ENCODE peak calls at places on chromosomes 7 and 10, in four cellular contexts. One of them, this sample, is unnamed.

GRCh38 chr10:24513155-24513554 is 210.5 kb downstream of the ARHGAP21 start:
- DNase-seq in Peyer's patch: no peak
- DNase-seq in astrocyte: peak; percentile 13
- DNase-seq in cardiac muscle cell: no peak
- DNase-seq in this sample: no peak

GRCh38 chr10:86872757-86873156 is 84.7 kb downstream of the MMRN2 start:
- DNase-seq in Peyer's patch: no peak
- DNase-seq in cardiac muscle cell: no peak
- DNase-seq in astrocyte: no peak
- DNase-seq in this sample: peak; percentile 59

GRCh38 chr10:78464856-78465221 is 431.2 kb downstream of the RPS24 start:
- DNase-seq in cardiac muscle cell: no peak
- DNase-seq in Peyer's patch: no peak
- DNase-seq in astrocyte: no peak
- DNase-seq in this sample: no peak

GRCh38 chr10:50248598-50248997 is 2.7 kb downstream of the ASAH2 start:
- DNase-seq in astrocyte: no peak
- DNase-seq in Peyer's patch: no peak
- DNase-seq in cardiac muscle cell: no peak
- DNase-seq in this sample: no peak

GRCh38 chr7:156610130-156610529 is 30.4 kb upstream of the RNF32 start:
- DNase-seq in astrocyte: no peak
- DNase-seq in Peyer's patch: no peak
- DNase-seq in cardiac muscle cell: no peak
- DNase-seq in this sample: no peak

GRCh38 chr7:77811895-77812685 is 13.5 kb downstream of the PHTF2 start:
- DNase-seq in Peyer's patch: no peak
- DNase-seq in cardiac muscle cell: no peak
- DNase-seq in astrocyte: peak; percentile 94
- DNase-seq in this sample: no peak

GRCh38 chr7:20952891-20953290 is 166.2 kb upstream of the SP8 start:
- DNase-seq in astrocyte: no peak
- DNase-seq in Peyer's patch: no peak
- DNase-seq in cardiac muscle cell: no peak
- DNase-seq in this sample: no peak

GRCh38 chr10:35574924-35575352 is 30.2 kb upstream of the GJD4 start:
- DNase-seq in astrocyte: peak; percentile 96
- DNase-seq in cardiac muscle cell: no peak
- DNase-seq in Peyer's patch: no peak
- DNase-seq in this sample: no peak

GRCh38 chr7:39746162-39746782 is 122.9 kb downstream of the RALA start:
- DNase-seq in Peyer's patch: peak; percentile 57
- DNase-seq in astrocyte: peak; percentile 55
- DNase-seq in cardiac muscle cell: peak; percentile 76
- DNase-seq in this sample: no peak

GRCh38 chr10:13613519-13613918 is 26.8 kb downstream of the PRPF18 start:
- DNase-seq in Peyer's patch: no peak
- DNase-seq in astrocyte: peak; percentile 37
- DNase-seq in cardiac muscle cell: peak; percentile 20
- DNase-seq in this sample: no peak

GRCh38 chr10:34339816-34340553 is 475.1 kb downstream of the PARD3 start:
- DNase-seq in Peyer's patch: no peak
- DNase-seq in cardiac muscle cell: no peak
- DNase-seq in astrocyte: no peak
- DNase-seq in this sample: no peak

GRCh38 chr7:13872751-13873150 is 116.7 kb downstream of the ETV1 start:
- DNase-seq in astrocyte: no peak
- DNase-seq in Peyer's patch: no peak
- DNase-seq in cardiac muscle cell: no peak
- DNase-seq in this sample: no peak

GRCh38 chr7:66631471-66631870 is 2.8 kb downstream of the KCTD7 start:
- DNase-seq in cardiac muscle cell: no peak
- DNase-seq in astrocyte: peak; percentile 39
- DNase-seq in Peyer's patch: peak; percentile 23
- DNase-seq in this sample: no peak

GRCh38 chr7:104790440-104790839 is 223.6 kb upstream of the KMT2E start:
- DNase-seq in astrocyte: no peak
- DNase-seq in cardiac muscle cell: no peak
- DNase-seq in Peyer's patch: no peak
- DNase-seq in this sample: no peak

GRCh38 chr7:157073335-157073734 is 62.9 kb upstream of the MNX1 start:
- DNase-seq in cardiac muscle cell: no peak
- DNase-seq in astrocyte: no peak
- DNase-seq in Peyer's patch: no peak
- DNase-seq in this sample: no peak

GRCh38 chr7:80095545-80095944 is 39.1 kb upstream of the GNAI1 start:
- DNase-seq in astrocyte: no peak
- DNase-seq in Peyer's patch: no peak
- DNase-seq in cardiac muscle cell: no peak
- DNase-seq in this sample: no peak

GRCh38 chr7:101126651-101127459 is at the start of gene SERPINE1:
- DNase-seq in astrocyte: peak; percentile 100
- DNase-seq in Peyer's patch: peak; percentile 62
- DNase-seq in cardiac muscle cell: peak; percentile 69
- DNase-seq in this sample: peak; percentile 80

GRCh38 chr7:20598479-20599419 is 16.7 kb upstream of the ABCB5 start:
- DNase-seq in astrocyte: peak; percentile 54
- DNase-seq in cardiac muscle cell: peak; percentile 64
- DNase-seq in Peyer's patch: no peak
- DNase-seq in this sample: no peak

GRCh38 chr7:102004229-102004628 is 186.8 kb downstream of the CUX1 start:
- DNase-seq in Peyer's patch: no peak
- DNase-seq in astrocyte: peak; percentile 8
- DNase-seq in cardiac muscle cell: no peak
- DNase-seq in this sample: no peak

GRCh38 chr7:156640257-156640948 is at the start of gene RNF32:
- DNase-seq in Peyer's patch: peak; percentile 89
- DNase-seq in cardiac muscle cell: peak; percentile 84
- DNase-seq in astrocyte: peak; percentile 76
- DNase-seq in this sample: peak; percentile 85

GRCh38 chr7:1989049-1989860 is 243.5 kb downstream of the MAD1L1 start:
- DNase-seq in cardiac muscle cell: no peak
- DNase-seq in astrocyte: no peak
- DNase-seq in Peyer's patch: no peak
- DNase-seq in this sample: no peak

GRCh38 chr7:129271500-129272355 is 46.9 kb downstream of the AHCYL2 start:
- DNase-seq in cardiac muscle cell: peak; percentile 41
- DNase-seq in Peyer's patch: peak; percentile 62
- DNase-seq in astrocyte: peak; percentile 10
- DNase-seq in this sample: peak; percentile 60

GRCh38 chr10:14681802-14682201 is 92.9 kb downstream of the FAM107B start:
- DNase-seq in astrocyte: no peak
- DNase-seq in cardiac muscle cell: no peak
- DNase-seq in Peyer's patch: no peak
- DNase-seq in this sample: no peak

GRCh38 chr7:2373124-2373556 is 18.5 kb downstream of the EIF3B start:
- DNase-seq in cardiac muscle cell: no peak
- DNase-seq in Peyer's patch: no peak
- DNase-seq in astrocyte: no peak
- DNase-seq in this sample: no peak

GRCh38 chr10:128429835-128430513 is 303.8 kb upstream of the MKI67 start:
- DNase-seq in cardiac muscle cell: no peak
- DNase-seq in astrocyte: no peak
- DNase-seq in Peyer's patch: no peak
- DNase-seq in this sample: no peak

GRCh38 chr7:91239171-91239604 is 25.0 kb upstream of the FZD1 start:
- DNase-seq in Peyer's patch: no peak
- DNase-seq in astrocyte: peak; percentile 96
- DNase-seq in cardiac muscle cell: no peak
- DNase-seq in this sample: no peak

GRCh38 chr7:98475352-98475751 is 74.5 kb upstream of the BAIAP2L1 start:
- DNase-seq in astrocyte: no peak
- DNase-seq in cardiac muscle cell: no peak
- DNase-seq in Peyer's patch: no peak
- DNase-seq in this sample: no peak

GRCh38 chr10:101495324-101495925 is 92.6 kb downstream of the POLL start:
- DNase-seq in cardiac muscle cell: peak; percentile 23
- DNase-seq in Peyer's patch: no peak
- DNase-seq in astrocyte: no peak
- DNase-seq in this sample: no peak
- TF ChIP-seq CTCF in cardiac muscle cell: peak; percentile 34
- TF ChIP-seq CTCF in Peyer's patch: no peak
- TF ChIP-seq CTCF in astrocyte: peak; percentile 15
- TF ChIP-seq CTCF in this sample: no peak

DNA sequence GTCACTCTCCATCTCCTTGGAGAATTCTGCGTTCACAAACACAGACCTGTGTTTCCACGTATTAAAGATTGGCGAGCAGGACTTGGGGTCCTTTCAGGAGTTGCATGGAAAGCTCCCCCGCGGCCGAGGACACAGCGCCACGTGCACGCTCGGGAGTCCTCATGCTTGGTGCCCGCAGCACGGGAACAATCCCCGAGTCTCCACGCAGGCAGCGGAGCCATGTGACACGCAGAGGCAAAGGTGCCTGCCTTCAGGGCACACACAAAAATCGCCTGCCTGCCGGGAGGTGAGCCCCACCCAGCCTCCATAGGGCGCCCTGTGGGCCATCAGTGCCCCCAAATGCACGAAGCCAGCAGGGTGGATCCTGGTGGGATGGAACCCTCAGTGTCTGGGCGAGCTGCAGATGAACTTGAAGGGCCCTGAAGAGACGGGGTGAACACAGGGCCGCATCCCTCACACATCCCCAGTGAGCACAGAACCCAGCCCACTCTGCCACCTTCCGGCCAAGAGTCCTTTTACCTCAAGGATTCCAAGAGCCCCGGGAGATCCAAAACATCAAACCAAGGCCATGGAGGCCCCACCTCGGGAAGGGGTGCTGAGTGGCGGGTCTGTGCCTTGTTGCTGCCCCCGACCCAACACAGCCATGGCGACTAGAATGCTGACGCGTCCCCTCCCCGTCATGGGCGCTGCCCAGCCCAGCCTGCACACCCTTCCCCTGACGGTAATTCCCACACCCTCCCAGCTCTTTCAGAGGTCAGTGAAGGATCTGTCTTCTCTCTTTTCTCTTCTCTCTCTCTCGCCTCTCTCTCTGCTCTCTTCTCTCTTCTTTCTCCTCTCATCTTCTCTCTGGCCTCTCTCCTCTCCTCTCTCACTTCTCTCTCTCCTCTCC is 55.9 kb downstream of the CFAP46 start:
- DNase-seq in Peyer's patch: no peak
- DNase-seq in cardiac muscle cell: no peak
- DNase-seq in astrocyte: no peak
- DNase-seq in this sample: no peak
- TF ChIP-seq CTCF in Peyer's patch: no peak
- TF ChIP-seq CTCF in cardiac muscle cell: no peak
- TF ChIP-seq CTCF in astrocyte: no peak
- TF ChIP-seq CTCF in this sample: no peak

GRCh38 chr7:17560516-17560915 is 262.1 kb downstream of the AHR start:
- DNase-seq in astrocyte: no peak
- DNase-seq in Peyer's patch: no peak
- DNase-seq in cardiac muscle cell: no peak
- DNase-seq in this sample: no peak

GRCh38 chr7:17559388-17559787 is 260.9 kb downstream of the AHR start:
- DNase-seq in cardiac muscle cell: no peak
- DNase-seq in astrocyte: peak; percentile 35
- DNase-seq in Peyer's patch: no peak
- DNase-seq in this sample: no peak

GRCh38 chr7:17557305-17557704 is 258.9 kb downstream of the AHR start:
- DNase-seq in cardiac muscle cell: no peak
- DNase-seq in Peyer's patch: no peak
- DNase-seq in astrocyte: peak; percentile 86
- DNase-seq in this sample: no peak

GRCh38 chr7:17558135-17558534 is 259.7 kb downstream of the AHR start:
- DNase-seq in astrocyte: peak; percentile 27
- DNase-seq in cardiac muscle cell: no peak
- DNase-seq in Peyer's patch: no peak
- DNase-seq in this sample: no peak

DNA sequence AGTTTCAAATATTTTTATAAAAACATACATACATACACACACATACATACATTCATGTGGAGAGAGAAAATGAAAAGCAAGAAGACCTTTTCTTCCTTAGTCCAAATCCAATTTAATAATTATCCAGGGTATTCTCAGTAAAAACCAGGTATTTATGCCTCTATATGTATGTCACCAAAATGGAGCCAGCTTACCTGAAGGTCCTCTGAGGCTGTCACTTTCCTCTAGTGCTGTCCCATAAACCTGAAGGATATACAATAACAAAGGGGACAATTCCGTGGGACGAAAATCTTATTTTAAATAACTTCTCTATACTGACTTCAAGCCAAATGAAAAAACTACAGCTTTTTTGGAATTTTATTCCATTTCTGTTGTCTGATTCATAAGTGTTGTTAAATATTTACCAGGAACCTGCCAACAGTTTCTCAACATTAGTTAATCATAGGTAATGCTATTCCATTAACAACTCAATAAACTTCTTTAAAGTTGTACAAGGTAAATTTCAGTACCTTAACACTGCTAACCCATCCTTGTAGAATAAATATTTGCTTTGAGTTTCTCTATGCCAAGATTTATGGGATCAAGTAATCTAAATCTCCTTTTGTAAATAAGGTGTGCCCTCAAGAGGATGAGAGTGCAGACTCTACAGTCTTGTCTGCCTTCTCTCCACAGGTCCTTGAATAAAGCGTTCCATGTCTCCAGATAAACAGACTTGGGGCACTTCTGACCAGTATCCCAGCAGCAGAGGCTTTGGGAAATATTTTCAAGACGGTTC is 260.3 kb downstream of the AHR start:
- DNase-seq in cardiac muscle cell: no peak
- DNase-seq in Peyer's patch: no peak
- DNase-seq in astrocyte: no peak
- DNase-seq in this sample: no peak
- TF ChIP-seq CTCF in cardiac muscle cell: no peak
- TF ChIP-seq CTCF in Peyer's patch: no peak
- TF ChIP-seq CTCF in astrocyte: no peak
- TF ChIP-seq CTCF in this sample: no peak

GRCh38 chr7:70116867-70117266 is 518.6 kb downstream of the AUTS2 start:
- DNase-seq in astrocyte: no peak
- DNase-seq in Peyer's patch: no peak
- DNase-seq in cardiac muscle cell: no peak
- DNase-seq in this sample: no peak
- TF ChIP-seq CTCF in astrocyte: no peak
- TF ChIP-seq CTCF in Peyer's patch: no peak
- TF ChIP-seq CTCF in cardiac muscle cell: no peak
- TF ChIP-seq CTCF in this sample: no peak

DNA sequence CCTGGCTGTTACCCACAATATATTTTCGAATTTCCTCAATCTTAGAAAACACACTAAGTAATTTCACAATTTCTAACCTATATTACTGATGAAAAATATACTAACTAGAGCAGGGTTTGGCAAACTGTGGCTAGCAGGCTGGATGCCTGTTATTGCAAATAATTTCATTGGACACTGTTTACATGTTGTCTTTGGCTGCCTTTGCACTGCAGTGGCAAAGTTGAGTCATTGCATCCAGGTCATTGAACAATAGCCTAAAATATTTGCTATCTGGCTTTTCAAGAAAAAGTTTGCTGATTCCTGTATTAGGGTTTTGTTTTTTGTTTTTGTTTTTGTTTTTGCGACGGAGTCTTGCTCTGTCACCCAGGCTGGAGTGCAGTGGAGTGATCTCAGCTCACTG is 47.2 kb downstream of the KIF11 start:
- DNase-seq in astrocyte: peak; percentile 52
- DNase-seq in Peyer's patch: no peak
- DNase-seq in cardiac muscle cell: no peak
- DNase-seq in this sample: no peak
- TF ChIP-seq CTCF in astrocyte: no peak
- TF ChIP-seq CTCF in Peyer's patch: no peak
- TF ChIP-seq CTCF in cardiac muscle cell: peak; percentile 5
- TF ChIP-seq CTCF in this sample: peak; percentile 6